ENCODE peak calls at places on chromosomes 6 and 20, in ten cellular contexts. B is GM12878, G is GM12891, A is transverse colon, J is A549, I is HCT116, L is IMR-90, M is sigmoid colon, D is suprapubic skin, S is HepG2. N is an unnamed sample.

GRCh38 chr6:20400476-20401402 is 940 bp upstream of the E2F3 start:
- DNase-seq in B (no peak), G (no peak), A (peak; percentile 57), J (peak; percentile 57), I (peak; percentile 84), L (no peak), M (peak; percentile 67), D (peak; percentile 69), S (peak; percentile 50), N (peak; percentile 46)

GRCh38 chr6:24854077-24854670 is 55.5 kb upstream of the ARMH2 start:
- DNase-seq in B (no peak), G (no peak), A (no peak), J (no peak), I (no peak), L (no peak), M (no peak), D (no peak), S (no peak), N (no peak)

GRCh38 chr6:1524040-1524480 is 85.7 kb upstream of the FOXC1 start:
- DNase-seq in B (no peak), G (peak; percentile 28), A (peak; percentile 36), J (peak; percentile 32), I (peak; percentile 70), L (peak; percentile 33), M (no peak), D (no peak), S (no peak), N (no peak)

GRCh38 chr6:136890986-136891385 is 31.1 kb upstream of the SLC35D3 start:
- DNase-seq in B (no peak), G (no peak), A (no peak), J (no peak), I (no peak), L (peak; percentile 23), M (no peak), D (no peak), S (no peak), N (no peak)

GRCh38 chr20:19975436-19975799 is 41.7 kb upstream of the NAA20 start:
- DNase-seq in B (no peak), G (no peak), A (no peak), J (peak; percentile 59), I (no peak), L (peak; percentile 54), M (peak; percentile 77), D (no peak), S (no peak), N (peak; percentile 26)

GRCh38 chr20:252801-253200 is 4.7 kb upstream of the DEFB132 start:
- DNase-seq in B (no peak), G (no peak), A (no peak), J (no peak), I (no peak), L (no peak), M (no peak), D (no peak), S (no peak), N (no peak)

GRCh38 chr6:13760948-13761347 is 49.3 kb upstream of the RANBP9 start:
- DNase-seq in B (no peak), G (no peak), A (no peak), J (no peak), I (no peak), L (peak; percentile 21), M (peak; percentile 60), D (no peak), S (no peak), N (no peak)

GRCh38 chr6:106377061-106377540 is 16.6 kb downstream of the CRYBG1 start:
- DNase-seq in B (no peak), G (no peak), A (no peak), J (no peak), I (no peak), L (peak; percentile 34), M (no peak), D (no peak), S (no peak), N (no peak)

GRCh38 chr20:46255440-46256104 is 52.7 kb downstream of the CDH22 start:
- DNase-seq in B (no peak), G (no peak), A (peak; percentile 87), J (no peak), I (peak; percentile 69), L (no peak), M (peak; percentile 77), D (peak; percentile 73), S (peak; percentile 64), N (peak; percentile 70)

GRCh38 chr20:35341366-35342028 is 49.3 kb upstream of the FAM83C start:
- DNase-seq in B (no peak), G (no peak), A (no peak), J (no peak), I (no peak), L (peak; percentile 29), M (no peak), D (no peak), S (no peak), N (no peak)

GRCh38 chr6:124858564-124858963 is 103.7 kb upstream of the RNF217 start:
- DNase-seq in B (no peak), G (no peak), A (no peak), J (no peak), I (no peak), L (no peak), M (no peak), D (no peak), S (no peak), N (no peak)

GRCh38 chr6:124857746-124858145 is 104.5 kb upstream of the RNF217 start:
- DNase-seq in B (no peak), G (no peak), A (no peak), J (no peak), I (no peak), L (no peak), M (no peak), D (no peak), S (no peak), N (no peak)

GRCh38 chr6:124859366-124859765 is 102.9 kb upstream of the RNF217 start:
- DNase-seq in B (no peak), G (no peak), A (no peak), J (no peak), I (no peak), L (no peak), M (no peak), D (no peak), S (no peak), N (no peak)

GRCh38 chr6:124854338-124854922 is 107.8 kb upstream of the RNF217 start:
- DNase-seq in B (no peak), G (no peak), A (no peak), J (no peak), I (no peak), L (no peak), M (no peak), D (no peak), S (no peak), N (no peak)
- TF ChIP-seq POLR2A in B (no peak), G (no peak), A (no peak), J (no peak), I (no peak), L (no peak), M (no peak), D (no peak), S (no peak), N (no peak)

GRCh38 chr20:48364055-48364454 is 463.7 kb downstream of the PREX1 start:
- DNase-seq in B (no peak), G (no peak), A (no peak), J (no peak), I (no peak), L (no peak), M (no peak), D (no peak), S (no peak), N (no peak)

GRCh38 chr20:48357714-48358113 is 470.1 kb downstream of the PREX1 start:
- DNase-seq in B (no peak), G (no peak), A (no peak), J (no peak), I (no peak), L (no peak), M (no peak), D (no peak), S (no peak), N (no peak)

GRCh38 chr20:48358176-48358575 is 469.6 kb downstream of the PREX1 start:
- DNase-seq in B (no peak), G (no peak), A (no peak), J (no peak), I (no peak), L (no peak), M (no peak), D (no peak), S (no peak), N (no peak)

GRCh38 chr20:48359692-48360337 is 468.0 kb downstream of the PREX1 start:
- DNase-seq in B (peak; percentile 85), G (peak; percentile 55), A (peak; percentile 67), J (no peak), I (no peak), L (no peak), M (no peak), D (no peak), S (peak; percentile 54), N (no peak)

GRCh38 chr20:48360338-48360698 is 467.5 kb downstream of the PREX1 start:
- DNase-seq in B (peak; percentile 68), G (no peak), A (peak; percentile 28), J (no peak), I (no peak), L (no peak), M (no peak), D (no peak), S (no peak), N (no peak)
- TF ChIP-seq POLR2A in B (no peak), G (no peak), A (no peak), J (no peak), I (no peak), L (no peak), M (no peak), D (no peak), S (no peak), N (no peak)

GRCh38 chr6:28775052-28775376 is 148.8 kb downstream of the TRIM27 start:
- DNase-seq in B (no peak), G (no peak), A (no peak), J (no peak), I (no peak), L (no peak), M (no peak), D (no peak), S (no peak), N (no peak)

GRCh38 chr6:28777147-28777461 is 146.7 kb downstream of the TRIM27 start:
- DNase-seq in B (no peak), G (no peak), A (no peak), J (no peak), I (no peak), L (no peak), M (no peak), D (no peak), S (no peak), N (no peak)

GRCh38 chr6:28775405-28776129 is 148.2 kb downstream of the TRIM27 start:
- DNase-seq in B (no peak), G (no peak), A (no peak), J (no peak), I (no peak), L (no peak), M (no peak), D (no peak), S (no peak), N (no peak)

GRCh38 chr6:28774292-28775051 is 149.3 kb downstream of the TRIM27 start:
- DNase-seq in B (no peak), G (no peak), A (no peak), J (no peak), I (no peak), L (no peak), M (no peak), D (no peak), S (no peak), N (no peak)

GRCh38 chr6:28776269-28777146 is 147.3 kb downstream of the TRIM27 start:
- DNase-seq in B (no peak), G (no peak), A (no peak), J (no peak), I (no peak), L (no peak), M (no peak), D (no peak), S (no peak), N (no peak)
- TF ChIP-seq POLR2A in B (no peak), G (no peak), A (no peak), J (no peak), I (no peak), L (no peak), M (no peak), D (no peak), S (no peak), N (no peak)

GRCh38 chr6:7432391-7433207 is 43.0 kb downstream of the RIOK1 start:
- DNase-seq in B (no peak), G (no peak), A (no peak), J (no peak), I (no peak), L (no peak), M (no peak), D (no peak), S (peak; percentile 23), N (no peak)
- TF ChIP-seq POLR2A in B (no peak), G (no peak), A (no peak), J (no peak), I (no peak), L (no peak), M (no peak), D (no peak), S (no peak), N (no peak)

N was measured in H54.